ENCODE peak calls at places on chromosomes 7 and 10, in five cellular contexts. D is mesenchymal stem cell, G is H9, C is neuronal stem cell, U is trophoblast cell. A is an unnamed sample.

GRCh38 chr7:129923709-129924108 is 29.1 kb downstream of the UBE2H start:
- DNase-seq in U (peak), D (peak), G (no peak), C (no peak), A (no peak)

GRCh38 chr7:93203496-93203895 is 22.8 kb downstream of the HEPACAM2 start:
- DNase-seq in G (no peak), D (no peak), U (no peak), C (no peak), A (no peak)

GRCh38 chr10:90204131-90204955 is 503.0 kb downstream of the KIF20B start:
- DNase-seq in D (no peak), C (no peak), U (peak), G (no peak), A (no peak)

GRCh38 chr10:128064615-128065580 is 61.3 kb downstream of the MKI67 start:
- DNase-seq in D (peak), U (peak), C (no peak), G (no peak), A (no peak)

GRCh38 chr10:79385804-79386531 is 38.7 kb downstream of the PPIF start:
- DNase-seq in C (no peak), D (no peak), G (peak), U (no peak), A (no peak)

GRCh38 chr10:49387029-49387428 is 8.9 kb downstream of the DRGX start:
- DNase-seq in U (peak), C (no peak), D (peak), G (no peak), A (no peak)

GRCh38 chr10:3893904-3894563 is 109.0 kb upstream of the KLF6 start:
- DNase-seq in G (no peak), D (peak), C (no peak), U (peak), A (no peak)

GRCh38 chr7:69002416-69002815 is 595.9 kb upstream of the AUTS2 start:
- DNase-seq in G (no peak), C (no peak), D (peak), U (peak), A (no peak)

GRCh38 chr10:78451592-78451991 is 417.9 kb downstream of the RPS24 start:
- DNase-seq in G (no peak), U (no peak), D (no peak), C (no peak), A (no peak)

GRCh38 chr7:3260425-3260762 is 40.7 kb upstream of the SDK1 start:
- DNase-seq in U (peak), C (no peak), G (no peak), D (no peak), A (no peak)

GRCh38 chr7:50657912-50658311 is 92.7 kb upstream of the DDC start:
- DNase-seq in D (no peak), U (no peak), G (no peak), C (no peak), A (peak)

GRCh38 chr7:157952841-157953645 is 616.2 kb downstream of the DNAJB6 start:
- DNase-seq in C (no peak), D (no peak), U (no peak), G (peak), A (no peak)

GRCh38 chr7:66282594-66282935 is 77.4 kb downstream of the TPST1 start:
- DNase-seq in U (no peak), G (no peak), C (no peak), D (no peak), A (no peak)
- H2BK12ac ChIP-seq in U (no peak), G (no peak), C (no peak), D (no peak), A (no peak)

GRCh38 chr7:33048704-33049103 is 13.9 kb downstream of the NT5C3A start:
- DNase-seq in U (no peak), G (no peak), C (no peak), D (no peak), A (no peak)
- H2BK12ac ChIP-seq in U (no peak), G (no peak), C (no peak), D (no peak), A (no peak)

DNA sequence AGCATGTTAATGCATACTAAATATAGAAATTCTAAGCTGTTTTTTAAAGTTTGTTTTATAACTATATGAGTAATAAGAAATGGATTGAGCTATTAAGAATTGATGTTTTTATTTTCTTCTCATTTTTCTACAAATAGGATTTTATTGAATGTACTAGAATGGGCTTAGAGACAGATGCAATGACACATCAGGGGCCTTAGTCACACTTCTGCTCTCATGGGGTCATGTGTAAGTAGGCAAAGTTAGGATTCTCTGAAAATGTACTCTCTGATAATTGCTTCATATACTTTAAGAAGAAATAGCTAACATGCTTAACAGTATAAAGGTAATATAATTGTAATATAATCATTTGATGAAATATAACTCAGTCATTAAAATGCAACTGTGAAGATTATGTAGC is 154.6 kb downstream of the ZNF438 start:
- DNase-seq in U (no peak), G (no peak), C (no peak), D (no peak), A (no peak)
- H2BK12ac ChIP-seq in U (no peak), G (no peak), C (no peak), D (no peak), A (no peak)

GRCh38 chr7:117907058-117907633 is 33.9 kb upstream of the CTTNBP2 start:
- DNase-seq in C (no peak), G (no peak), D (no peak), U (peak), A (no peak)
- H2BK12ac ChIP-seq in C (no peak), G (no peak), D (no peak), U (no peak), A (no peak)

DNA sequence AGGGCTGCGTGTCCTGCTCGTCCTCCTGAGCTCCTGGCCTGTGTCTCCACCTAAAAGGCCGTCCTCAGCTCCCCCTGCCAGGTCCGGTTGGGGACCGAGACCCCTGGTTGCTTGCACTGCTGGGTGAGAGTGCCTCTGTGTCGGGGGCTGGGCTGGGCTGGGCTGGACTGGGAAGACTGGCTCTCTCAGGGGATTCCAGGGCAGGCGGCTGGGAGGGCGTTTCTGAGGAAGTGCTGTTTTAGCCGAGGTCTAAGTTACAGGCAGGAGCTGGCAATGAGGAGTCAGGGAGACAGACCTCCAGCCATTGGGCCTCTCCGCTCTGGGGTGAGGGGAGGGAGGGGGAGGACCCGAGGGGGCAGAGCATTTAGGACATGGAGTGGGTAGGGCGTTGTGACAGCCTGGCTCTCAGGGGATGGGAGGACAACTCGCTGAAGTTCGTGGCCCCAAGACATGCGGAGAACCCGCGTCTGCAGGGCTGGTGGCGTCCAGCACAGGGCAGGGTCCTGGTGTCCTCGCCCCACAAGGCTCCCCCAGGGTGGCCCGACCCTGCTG is 20.9 kb downstream of the FOXK1 start:
- DNase-seq in U (no peak), C (no peak), G (peak), D (peak), A (no peak)
- H2BK12ac ChIP-seq in U (no peak), C (no peak), G (no peak), D (peak), A (no peak)

GRCh38 chr7:123581162-123581459 is 20.5 kb upstream of the ASB15 start:
- DNase-seq in G (no peak), D (no peak), U (no peak), C (no peak), A (no peak)
- H2BK12ac ChIP-seq in G (no peak), D (no peak), U (no peak), C (no peak), A (no peak)

DNA sequence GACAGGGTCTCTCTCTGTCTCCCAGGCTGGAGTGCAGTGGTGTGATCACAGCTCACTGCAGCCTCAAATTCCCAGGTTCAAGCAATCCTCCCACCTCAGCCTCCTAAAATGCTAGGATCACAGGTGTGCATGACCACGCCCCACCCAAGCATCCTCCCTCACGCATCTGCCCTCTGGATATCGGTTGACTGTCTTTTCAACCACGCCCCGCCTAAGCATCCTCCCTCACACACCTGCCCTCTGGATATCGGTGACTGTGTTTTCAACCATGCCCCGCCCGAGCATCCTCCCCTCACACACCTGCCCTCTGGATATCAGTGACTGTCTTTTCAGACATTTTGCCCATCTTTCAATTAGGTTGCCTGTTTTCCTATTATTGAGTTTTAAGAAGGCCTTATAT is 140.5 kb downstream of the MAD1L1 start:
- DNase-seq in C (no peak), D (no peak), U (no peak), G (no peak), A (no peak)
- H2BK12ac ChIP-seq in C (no peak), D (no peak), U (no peak), G (no peak), A (no peak)